ENCODE peak calls at places on chromosomes 4 and X, in four cellular contexts. Z, K, W and Q are unnamed samples.

GRCh38 chrX:144494069-144494468 is 610.2 kb downstream of the UBE2NL start:
- DNase-seq in Z (no peak), K (no peak), W (no peak), Q (no peak)

GRCh38 chr4:83328486-83328885 is 6.2 kb downstream of the HPSE start:
- DNase-seq in Z (no peak), K (peak), W (peak), Q (no peak)

GRCh38 chr4:153517159-153517558 is 51.0 kb downstream of the TMEM131L start:
- DNase-seq in Z (no peak), K (no peak), W (no peak), Q (no peak)

GRCh38 chrX:130347336-130347735 is 7.6 kb downstream of the SLC25A14 start:
- DNase-seq in Z (no peak), K (no peak), W (no peak), Q (no peak)

GRCh38 chrX:84216406-84216805 is 28.4 kb upstream of the RPS6KA6 start:
- DNase-seq in Z (no peak), K (no peak), W (no peak), Q (no peak)

GRCh38 chr4:65416875-65417274 is 253.4 kb downstream of the EPHA5 start:
- DNase-seq in Z (no peak), K (no peak), W (peak), Q (no peak)

GRCh38 chr4:122772311-122772710 is 39.8 kb downstream of the BBS12 start:
- DNase-seq in Z (no peak), K (no peak), W (no peak), Q (no peak)

GRCh38 chr4:7699040-7699439 is 240.6 kb downstream of the AFAP1 start:
- DNase-seq in Z (no peak), K (no peak), W (no peak), Q (peak)

GRCh38 chr4:183492791-183493221 is 12.1 kb upstream of the ING2 start:
- DNase-seq in Z (no peak), K (peak), W (no peak), Q (peak)

GRCh38 chr4:106201373-106201772 is 114.6 kb downstream of the TBCK start:
- DNase-seq in Z (no peak), K (no peak), W (no peak), Q (peak)

GRCh38 chr4:144169211-144169610 is 28.7 kb upstream of the GYPA start:
- DNase-seq in Z (no peak), K (no peak), W (no peak), Q (no peak)

GRCh38 chr4:142353149-142353738 is 492.9 kb downstream of the INPP4B start:
- DNase-seq in Z (peak), K (peak), W (no peak), Q (peak)

GRCh38 chr4:141636771-141637460 is 533 bp downstream of the IL15 start:
- DNase-seq in Z (peak), K (peak), W (peak), Q (peak)

GRCh38 chr4:114252499-114252898 is 273.1 kb upstream of the ARSJ start:
- DNase-seq in Z (no peak), K (no peak), W (no peak), Q (no peak)

GRCh38 chr4:87540176-87541058 is 11.2 kb upstream of the SPARCL1 start:
- DNase-seq in Z (no peak), K (no peak), W (no peak), Q (no peak)

GRCh38 chrX:65195621-65196020 is 219.4 kb upstream of the ZC4H2 start:
- DNase-seq in Z (no peak), K (peak), W (no peak), Q (no peak)

GRCh38 chrX:115988825-115989224 is 181.7 kb upstream of the AGTR2 start:
- DNase-seq in Z (no peak), K (no peak), W (no peak), Q (no peak)

GRCh38 chr4:3799496-3799895 is 33.3 kb downstream of the ADRA2C start:
- DNase-seq in Z (no peak), K (no peak), W (no peak), Q (no peak)

GRCh38 chr4:80336582-80336981 is 1.1 kb downstream of the CFAP299 start:
- DNase-seq in Z (peak), K (peak), W (peak), Q (peak)

GRCh38 chrX:3075959-3076358 is 34.7 kb downstream of the ARSF start:
- DNase-seq in Z (no peak), K (no peak), W (no peak), Q (no peak)

GRCh38 chrX:46710425-46710824 is 48.5 kb downstream of the SLC9A7 start:
- DNase-seq in Z (no peak), K (peak), W (no peak), Q (peak)

GRCh38 chr4:174036563-174036962 is 246.9 kb downstream of the FBXO8 start:
- DNase-seq in Z (no peak), K (no peak), W (no peak), Q (no peak)

GRCh38 chrX:75230296-75230695 is 43.6 kb upstream of the UPRT start:
- DNase-seq in Z (no peak), K (no peak), W (no peak), Q (no peak)

GRCh38 chrX:153582896-153583295 is 16.0 kb downstream of the CCNQ start:
- DNase-seq in Z (no peak), K (peak), W (no peak), Q (peak)

GRCh38 chr4:24470681-24471622 is 113.4 kb downstream of the DHX15 start:
- DNase-seq in Z (peak), K (no peak), W (peak), Q (peak)

GRCh38 chr4:132123870-132124623 is 1025.0 kb upstream of the PCDH10 start:
- DNase-seq in Z (no peak), K (no peak), W (peak), Q (peak)

GRCh38 chr4:87011340-87012034 is 76.7 kb downstream of the AFF1 start:
- DNase-seq in Z (no peak), K (peak), W (no peak), Q (peak)

GRCh38 chrX:46551494-46552128 is 6.4 kb upstream of the ZNF674 start:
- DNase-seq in Z (no peak), K (peak), W (peak), Q (peak)

GRCh38 chrX:43817454-43817853 is 64.8 kb downstream of the MAOB start:
- DNase-seq in Z (no peak), K (no peak), W (no peak), Q (no peak)

GRCh38 chr4:158856852-158857251 is 88.0 kb downstream of the FNIP2 start:
- DNase-seq in Z (no peak), K (no peak), W (no peak), Q (peak)

GRCh38 chrX:17632942-17633341 is 104.4 kb upstream of the SCML1 start:
- DNase-seq in Z (no peak), K (no peak), W (no peak), Q (no peak)

GRCh38 chrX:94057385-94057784 is 383.4 kb downstream of the FAM133A start:
- DNase-seq in Z (no peak), K (no peak), W (no peak), Q (no peak)

GRCh38 chr4:22668301-22668700 is 24.4 kb upstream of the GBA3 start:
- DNase-seq in Z (no peak), K (no peak), W (no peak), Q (peak)

GRCh38 chr4:786074-786741 is 39.7 kb downstream of the CPLX1 start:
- DNase-seq in Z (no peak), K (no peak), W (no peak), Q (no peak)

GRCh38 chr4:785332-786073 is 40.4 kb downstream of the CPLX1 start:
- DNase-seq in Z (no peak), K (no peak), W (peak), Q (no peak)

GRCh38 chr4:786861-787300 is 39.0 kb downstream of the CPLX1 start:
- DNase-seq in Z (no peak), K (no peak), W (no peak), Q (no peak)

GRCh38 chr4:783133-783541 is 42.8 kb downstream of the CPLX1 start:
- DNase-seq in Z (no peak), K (no peak), W (no peak), Q (no peak)

DNA sequence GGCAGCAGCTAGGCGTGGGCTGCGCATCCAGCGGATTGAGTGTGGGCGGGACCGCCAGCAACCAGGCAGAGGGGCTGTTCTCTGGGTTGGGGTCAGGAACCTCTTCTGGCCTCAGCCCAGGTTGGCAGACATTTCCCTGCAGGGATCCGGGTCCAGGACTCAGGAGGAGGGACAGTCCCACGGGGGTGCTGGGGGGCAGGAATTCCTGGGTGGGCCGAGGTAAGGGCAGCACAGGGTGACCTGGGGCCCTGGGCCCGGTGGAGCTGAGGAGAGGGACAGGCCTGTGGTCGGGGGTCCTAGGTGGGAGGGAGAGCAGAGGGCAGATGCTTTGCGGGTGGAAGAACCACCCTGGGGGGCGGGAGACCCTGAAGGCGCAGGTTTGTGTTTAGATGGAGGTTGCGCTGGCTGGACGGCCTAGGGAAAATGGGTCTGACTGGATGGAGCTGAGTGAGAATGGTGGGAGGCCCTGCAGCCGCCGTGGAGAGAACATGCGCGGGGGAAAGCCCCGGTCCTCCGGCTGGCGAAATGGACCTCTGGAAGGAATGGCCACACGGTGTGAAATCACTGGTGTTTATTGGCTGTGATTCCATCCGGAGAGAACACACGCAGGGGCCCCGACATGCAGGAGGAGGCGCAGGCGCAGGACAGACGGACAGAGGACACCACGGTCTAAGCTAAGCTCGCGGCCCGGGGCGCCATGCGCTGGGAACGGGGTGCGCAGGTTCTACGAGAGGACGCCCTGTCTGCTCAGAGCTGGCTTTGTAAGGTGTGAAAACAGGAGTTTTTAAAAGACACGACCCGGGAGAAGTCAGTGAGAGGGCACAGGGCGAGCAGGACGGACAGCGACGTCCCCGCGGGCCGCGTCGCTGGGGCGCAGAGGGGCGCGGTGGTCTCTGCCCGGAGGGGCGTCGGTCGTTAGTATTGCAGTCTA is 41.3 kb downstream of the CPLX1 start:
- DNase-seq in Z (no peak), K (no peak), W (no peak), Q (no peak)
- H2BK12ac ChIP-seq in Z (peak), K (no peak), W (no peak), Q (no peak)

GRCh38 chr4:1544861-1545275 is 138.6 kb upstream of the NKX1-1 start:
- DNase-seq in Z (no peak), K (no peak), W (no peak), Q (no peak)
- H3K27ac ChIP-seq in Z (no peak), K (no peak), W (no peak), Q (no peak)

GRCh38 chrX:10022273-10022541 is 55.0 kb downstream of the CLDN34 start:
- DNase-seq in Z (no peak), K (no peak), W (no peak), Q (no peak)

GRCh38 chrX:10028283-10029104 is 61.3 kb downstream of the CLDN34 start:
- DNase-seq in Z (no peak), K (no peak), W (no peak), Q (no peak)

GRCh38 chrX:10022580-10023245 is 55.6 kb downstream of the CLDN34 start:
- DNase-seq in Z (no peak), K (no peak), W (no peak), Q (peak)

GRCh38 chrX:10023821-10024220 is 56.7 kb downstream of the CLDN34 start:
- DNase-seq in Z (no peak), K (peak), W (no peak), Q (no peak)

GRCh38 chrX:10025742-10026493 is 58.8 kb downstream of the CLDN34 start:
- DNase-seq in Z (no peak), K (no peak), W (no peak), Q (no peak)
- H2BK12ac ChIP-seq in Z (no peak), K (no peak), W (no peak), Q (no peak)

DNA sequence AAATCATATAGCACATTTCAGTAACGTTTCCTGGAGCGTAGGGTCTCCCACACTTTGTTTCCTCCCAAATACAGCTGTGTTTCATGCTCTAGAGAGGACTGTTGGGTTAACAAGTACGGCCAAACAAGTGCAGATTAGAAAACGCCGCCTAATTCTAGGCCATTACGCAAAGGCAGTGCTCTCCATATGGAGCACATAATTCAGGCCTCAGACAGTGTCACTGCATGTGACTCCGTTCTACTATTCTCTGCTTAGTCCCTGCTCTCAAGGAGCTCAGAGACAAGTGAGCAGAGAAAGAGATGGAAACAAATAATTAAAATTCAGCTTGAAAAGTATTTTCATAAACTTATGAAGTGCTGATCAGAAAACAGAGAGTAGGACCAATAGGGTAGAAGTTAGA is 11.6 kb downstream of the ZNF827 start:
- DNase-seq in Z (no peak), K (no peak), W (no peak), Q (no peak)
- H3K27ac ChIP-seq in Z (no peak), K (no peak), W (no peak), Q (no peak)

GRCh38 chr4:139887378-139887801 is 221.8 kb downstream of the MGST2 start:
- DNase-seq in Z (no peak), K (no peak), W (no peak), Q (peak)

GRCh38 chr4:139889194-139889762 is 223.7 kb downstream of the MGST2 start:
- DNase-seq in Z (no peak), K (peak), W (no peak), Q (no peak)

GRCh38 chr4:139890810-139891209 is 225.2 kb downstream of the MGST2 start:
- DNase-seq in Z (no peak), K (no peak), W (no peak), Q (peak)

GRCh38 chr4:139887962-139888735 is 222.5 kb downstream of the MGST2 start:
- DNase-seq in Z (no peak), K (no peak), W (no peak), Q (no peak)

GRCh38 chr4:139889901-139890300 is 224.3 kb downstream of the MGST2 start:
- DNase-seq in Z (no peak), K (no peak), W (no peak), Q (no peak)
- H2BK12ac ChIP-seq in Z (peak), K (no peak), W (no peak), Q (peak)

DNA sequence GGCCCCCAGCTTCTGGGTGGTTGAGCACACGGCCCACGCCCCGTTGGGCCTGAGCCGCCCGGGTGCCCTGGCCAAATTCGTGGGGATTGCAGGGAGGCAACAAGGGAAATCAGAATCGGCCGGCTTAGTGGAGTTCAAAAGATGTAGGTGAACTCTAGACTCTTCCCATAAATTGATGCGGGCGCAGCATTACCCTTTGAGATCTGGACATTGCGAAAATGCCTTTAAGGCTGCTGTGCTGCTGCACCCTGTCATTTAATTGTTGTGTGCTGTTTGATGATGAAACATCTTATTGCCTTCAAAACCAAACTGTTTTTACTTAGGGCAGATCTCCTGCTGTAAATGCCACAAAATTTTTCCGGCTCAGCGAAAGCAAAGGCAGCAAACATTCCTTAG is 409 bp upstream of the MPP1 start:
- DNase-seq in Z (no peak), K (peak), W (no peak), Q (no peak)
- H3K27ac ChIP-seq in Z (no peak), K (peak), W (no peak), Q (peak)

GRCh38 chr4:95599777-95600436 is 51.1 kb upstream of the UNC5C start:
- DNase-seq in Z (no peak), K (no peak), W (no peak), Q (peak)
- H2BK12ac ChIP-seq in Z (no peak), K (no peak), W (no peak), Q (no peak)

GRCh38 chr4:156085073-156085472 is 131.4 kb upstream of the CTSO start:
- DNase-seq in Z (no peak), K (no peak), W (no peak), Q (no peak)
- H3K27ac ChIP-seq in Z (no peak), K (no peak), W (no peak), Q (no peak)

DNA sequence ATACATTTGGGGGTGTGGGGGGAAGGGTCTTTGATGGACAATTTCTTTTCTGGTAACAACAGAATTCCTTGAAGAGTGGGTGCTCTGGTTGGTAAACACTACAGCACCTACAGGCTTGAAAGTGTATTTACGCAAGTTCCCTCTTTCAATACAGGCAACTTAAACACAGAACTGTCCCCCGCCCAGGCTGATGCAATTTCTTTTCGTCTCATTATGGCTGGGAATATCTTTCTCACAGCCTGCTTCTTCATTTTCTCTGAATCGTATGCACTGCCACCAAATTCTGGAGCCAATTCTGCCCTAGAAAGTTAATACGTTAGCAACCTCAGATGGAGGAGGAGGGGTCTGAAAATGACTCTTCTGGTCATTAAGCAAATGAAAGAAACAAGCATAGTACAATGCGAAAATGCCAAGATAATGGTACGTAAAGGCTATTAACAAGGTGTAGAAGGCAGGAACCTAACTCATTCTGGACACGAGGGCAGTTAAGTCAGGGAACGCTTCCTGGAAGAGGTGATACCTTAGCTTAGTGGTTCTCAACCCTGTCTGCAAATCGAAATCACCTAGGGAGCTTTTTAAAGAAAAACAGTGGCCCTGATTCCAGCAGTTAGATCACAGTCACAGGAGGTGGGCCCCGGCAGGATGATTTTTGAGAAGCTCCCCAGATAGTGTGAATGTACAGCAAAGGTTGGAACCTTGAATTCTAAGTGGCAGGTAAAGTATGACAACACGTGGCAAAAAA is 1.0 kb downstream of the AGA start:
- DNase-seq in Z (no peak), K (no peak), W (no peak), Q (peak)
- H2BK12ac ChIP-seq in Z (no peak), K (no peak), W (no peak), Q (no peak)